ENCODE peak calls at places on chromosomes 1 and 21, in ten cellular contexts. F, G, Y, H, I, U, O, M, C and J are unnamed samples.

GRCh38 chr1:232943679-232944252 is 6.6 kb upstream of the NTPCR start:
- DNase-seq in F (no peak), G (no peak), Y (no peak), H (no peak), I (no peak), U (no peak), O (no peak), M (no peak), C (no peak), J (no peak)

GRCh38 chr1:166947398-166948043 is 27.8 kb downstream of the ILDR2 start:
- DNase-seq in F (peak; percentile 73), G (peak; percentile 73), Y (peak; percentile 63), H (peak; percentile 32), I (peak; percentile 92), U (peak; percentile 78), O (peak; percentile 83), M (peak; percentile 64), C (no peak), J (peak; percentile 83)

GRCh38 chr1:200673952-200674823 is 4.5 kb upstream of the DDX59 start:
- DNase-seq in F (no peak), G (no peak), Y (no peak), H (no peak), I (no peak), U (no peak), O (no peak), M (no peak), C (no peak), J (no peak)

GRCh38 chr1:111404588-111404987 is 22.9 kb downstream of the OVGP1 start:
- DNase-seq in F (no peak), G (no peak), Y (no peak), H (no peak), I (no peak), U (no peak), O (no peak), M (no peak), C (no peak), J (no peak)

GRCh38 chr1:208541225-208541855 is 297.2 kb upstream of the PLXNA2 start:
- DNase-seq in F (no peak), G (no peak), Y (no peak), H (no peak), I (no peak), U (no peak), O (no peak), M (no peak), C (no peak), J (no peak)

GRCh38 chr21:37008705-37009104 is 2.2 kb downstream of the RIPPLY3 start:
- DNase-seq in F (no peak), G (peak; percentile 35), Y (no peak), H (no peak), I (no peak), U (no peak), O (no peak), M (no peak), C (no peak), J (no peak)

GRCh38 chr1:59361766-59362165 is 64.9 kb downstream of the FGGY start:
- DNase-seq in F (no peak), G (no peak), Y (no peak), H (no peak), I (no peak), U (no peak), O (peak; percentile 45), M (peak; percentile 30), C (no peak), J (no peak)

GRCh38 chr21:27076035-27076434 is 109.1 kb upstream of the ADAMTS5 start:
- DNase-seq in F (no peak), G (no peak), Y (no peak), H (no peak), I (no peak), U (no peak), O (no peak), M (no peak), C (no peak), J (no peak)

GRCh38 chr1:247862756-247863155 is 5.8 kb downstream of the TRIM58 start:
- DNase-seq in F (no peak), G (no peak), Y (no peak), H (no peak), I (no peak), U (no peak), O (no peak), M (no peak), C (no peak), J (no peak)

GRCh38 chr1:247857986-247858356 is 984 bp downstream of the TRIM58 start:
- DNase-seq in F (no peak), G (peak; percentile 31), Y (no peak), H (no peak), I (no peak), U (no peak), O (no peak), M (no peak), C (no peak), J (no peak)

GRCh38 chr1:247854899-247855545 is 2.0 kb upstream of the TRIM58 start:
- DNase-seq in F (no peak), G (peak; percentile 21), Y (no peak), H (no peak), I (no peak), U (no peak), O (no peak), M (no peak), C (no peak), J (no peak)

GRCh38 chr1:247855911-247856310 is 1.1 kb upstream of the TRIM58 start:
- DNase-seq in F (no peak), G (no peak), Y (no peak), H (no peak), I (no peak), U (no peak), O (no peak), M (no peak), C (no peak), J (no peak)

GRCh38 chr1:247857069-247857985 is at the start of gene TRIM58:
- DNase-seq in F (peak; percentile 55), G (peak; percentile 67), Y (no peak), H (no peak), I (no peak), U (peak; percentile 66), O (peak; percentile 23), M (no peak), C (no peak), J (peak; percentile 38)
- TF ChIP-seq CTCF in F (no peak), G (peak; percentile 66), Y (no peak), H (no peak), I (peak; percentile 20), U (peak; percentile 43), O (peak; percentile 24), M (peak; percentile 31), C (no peak), J (peak; percentile 57)

GRCh38 chr1:246530482-246530881 is 23.4 kb upstream of the SMYD3 start:
- DNase-seq in F (no peak), G (no peak), Y (no peak), H (no peak), I (no peak), U (no peak), O (no peak), M (no peak), C (no peak), J (no peak)

GRCh38 chr1:246533371-246533905 is 26.4 kb upstream of the SMYD3 start:
- DNase-seq in F (no peak), G (no peak), Y (no peak), H (no peak), I (no peak), U (no peak), O (no peak), M (no peak), C (no peak), J (no peak)

GRCh38 chr1:246528933-246529731 is 22.1 kb upstream of the SMYD3 start:
- DNase-seq in F (no peak), G (peak; percentile 53), Y (no peak), H (no peak), I (no peak), U (no peak), O (no peak), M (no peak), C (no peak), J (no peak)

GRCh38 chr1:246534114-246534513 is 27.0 kb upstream of the SMYD3 start:
- DNase-seq in F (no peak), G (no peak), Y (no peak), H (no peak), I (no peak), U (no peak), O (no peak), M (no peak), C (no peak), J (no peak)

DNA sequence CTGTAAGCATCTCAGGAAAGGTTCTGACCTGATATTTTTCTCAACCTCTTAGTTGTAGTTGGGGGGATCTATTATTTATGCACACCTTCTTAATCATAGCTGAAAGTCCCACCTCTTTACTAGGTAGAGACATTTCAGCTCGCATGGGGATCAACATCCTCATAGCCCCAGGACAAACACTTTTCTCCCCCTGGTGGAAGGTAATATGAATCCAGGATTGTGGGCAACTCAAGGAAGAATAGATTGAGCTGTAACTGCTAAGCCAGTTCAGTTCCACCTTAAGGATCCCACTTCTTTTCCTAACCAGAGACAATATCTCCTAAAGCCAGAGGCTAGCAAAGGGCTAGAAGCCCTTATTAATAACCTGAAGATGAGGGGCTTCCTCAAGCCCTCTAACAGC is 25.4 kb upstream of the SMYD3 start:
- DNase-seq in F (no peak), G (no peak), Y (no peak), H (no peak), I (no peak), U (no peak), O (no peak), M (no peak), C (no peak), J (no peak)
- TF ChIP-seq CTCF in F (no peak), G (peak; percentile 1), Y (no peak), H (peak; percentile 7), I (no peak), U (no peak), O (no peak), M (peak; percentile 28), C (no peak), J (peak; percentile 21)

GRCh38 chr1:228139931-228140723 is at the start of gene GUK1:
- DNase-seq in F (peak; percentile 99), G (peak; percentile 100), Y (peak; percentile 98), H (peak; percentile 100), I (peak; percentile 100), U (peak; percentile 99), O (peak; percentile 100), M (peak; percentile 100), C (peak; percentile 100), J (peak; percentile 98)
- TF ChIP-seq CTCF in F (peak; percentile 20), G (no peak), Y (peak; percentile 18), H (peak; percentile 1), I (peak; percentile 27), U (no peak), O (no peak), M (peak; percentile 20), C (peak; percentile 45), J (peak; percentile 45)

DNA sequence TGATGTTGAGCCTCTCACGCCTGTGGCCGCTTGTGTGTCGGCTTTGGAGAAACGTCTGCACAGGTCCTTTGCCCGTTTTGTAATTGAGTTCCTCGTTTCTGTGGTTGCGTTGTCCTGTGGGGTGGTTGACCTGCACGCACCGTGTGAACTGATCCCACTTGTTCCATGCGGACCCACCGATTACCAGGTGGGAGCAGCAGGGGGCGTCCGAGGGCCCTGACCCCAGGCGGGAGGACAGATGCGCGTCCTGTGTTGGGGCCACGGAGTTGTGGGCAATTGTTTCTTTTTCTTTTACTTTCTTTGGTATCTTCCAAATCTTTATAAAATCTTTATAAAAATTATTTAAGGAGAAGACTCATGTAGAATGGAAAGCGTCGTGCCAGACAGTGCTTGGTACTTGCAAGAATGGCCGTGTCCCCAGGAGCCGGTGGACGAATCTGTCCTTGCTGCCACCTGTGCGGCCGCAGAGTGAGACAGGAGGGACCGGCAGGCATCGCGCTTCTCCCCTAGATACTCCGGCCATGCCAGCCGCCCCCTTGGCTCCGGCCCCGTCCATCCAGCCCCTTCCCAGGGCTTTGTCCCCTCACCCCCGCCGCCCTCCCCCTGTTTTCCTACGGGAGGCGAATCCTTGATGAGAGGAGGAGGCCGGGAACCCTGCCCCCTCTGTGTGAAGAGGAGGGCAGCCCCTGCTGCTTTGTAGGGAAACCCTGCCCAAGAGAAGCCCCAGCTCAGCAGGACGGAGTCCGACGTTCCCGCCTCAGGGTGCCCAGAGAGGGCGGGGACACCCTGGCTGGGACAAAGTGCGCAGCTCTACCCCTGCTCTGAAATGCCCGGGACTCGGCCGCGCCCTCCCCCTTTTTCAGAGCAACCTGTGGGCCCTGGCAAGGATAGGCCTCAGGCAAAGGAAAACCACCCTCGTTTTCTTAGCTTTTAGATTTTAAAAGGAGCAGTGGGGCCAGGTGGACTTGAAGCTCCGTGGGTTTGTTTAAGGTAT is 41.7 kb downstream of the PRKCZ start:
- DNase-seq in F (peak; percentile 75), G (peak; percentile 83), Y (no peak), H (no peak), I (no peak), U (peak; percentile 83), O (peak; percentile 19), M (peak; percentile 14), C (peak; percentile 27), J (peak; percentile 61)
- TF ChIP-seq CTCF in F (peak; percentile 18), G (peak; percentile 79), Y (peak; percentile 48), H (peak; percentile 57), I (peak; percentile 60), U (peak; percentile 63), O (peak; percentile 79), M (peak; percentile 81), C (peak; percentile 33), J (peak; percentile 66)